ENCODE peak calls at places on chromosomes 4 and X, in four cellular contexts. One of them, this sample, is unnamed.

GRCh38 chr4:52873191-52873590 is 11.1 kb downstream of the RASL11B start:
- DNase-seq in right atrium auricular region: no peak
- DNase-seq in cardiac muscle cell: peak
- DNase-seq in neural progenitor cell: peak
- DNase-seq in this sample: no peak

GRCh38 chr4:8155048-8155447 is 3.6 kb downstream of the ABLIM2 start:
- DNase-seq in cardiac muscle cell: no peak
- DNase-seq in right atrium auricular region: no peak
- DNase-seq in neural progenitor cell: no peak
- DNase-seq in this sample: no peak

GRCh38 chr4:186725422-186726149 is 1.9 kb upstream of the FAT1 start:
- DNase-seq in right atrium auricular region: peak
- DNase-seq in neural progenitor cell: peak
- DNase-seq in cardiac muscle cell: peak
- DNase-seq in this sample: peak

GRCh38 chrX:107541244-107541643 is 87.1 kb upstream of the PRPS1 start:
- DNase-seq in right atrium auricular region: no peak
- DNase-seq in cardiac muscle cell: no peak
- DNase-seq in neural progenitor cell: no peak
- DNase-seq in this sample: no peak

GRCh38 chr4:10605746-10606482 is 78.7 kb downstream of the CLNK start:
- DNase-seq in right atrium auricular region: no peak
- DNase-seq in neural progenitor cell: no peak
- DNase-seq in cardiac muscle cell: no peak
- DNase-seq in this sample: no peak

GRCh38 chrX:74179071-74179470 is 124.9 kb upstream of the ZCCHC13 start:
- DNase-seq in right atrium auricular region: no peak
- DNase-seq in cardiac muscle cell: peak
- DNase-seq in neural progenitor cell: no peak
- DNase-seq in this sample: peak

GRCh38 chrX:49176421-49177326 is 5.0 kb downstream of the PLP2 start:
- DNase-seq in cardiac muscle cell: no peak
- DNase-seq in neural progenitor cell: no peak
- DNase-seq in right atrium auricular region: no peak
- DNase-seq in this sample: no peak

GRCh38 chr4:48693856-48694574 is 86.1 kb downstream of the FRYL start:
- DNase-seq in right atrium auricular region: no peak
- DNase-seq in cardiac muscle cell: peak
- DNase-seq in neural progenitor cell: peak
- DNase-seq in this sample: no peak

GRCh38 chrX:28659269-28659668 is 72.0 kb downstream of the IL1RAPL1 start:
- DNase-seq in cardiac muscle cell: no peak
- DNase-seq in right atrium auricular region: no peak
- DNase-seq in neural progenitor cell: no peak
- DNase-seq in this sample: peak

GRCh38 chr4:118920247-118920646 is 31.6 kb downstream of the SYNPO2 start:
- DNase-seq in neural progenitor cell: no peak
- DNase-seq in cardiac muscle cell: peak
- DNase-seq in right atrium auricular region: no peak
- DNase-seq in this sample: no peak

GRCh38 chrX:8404443-8404842 is 60.2 kb upstream of the VCX3B start:
- DNase-seq in right atrium auricular region: no peak
- DNase-seq in neural progenitor cell: peak
- DNase-seq in cardiac muscle cell: peak
- DNase-seq in this sample: no peak

GRCh38 chrX:45196701-45197100 is 4.0 kb downstream of the DIPK2B start:
- DNase-seq in neural progenitor cell: no peak
- DNase-seq in cardiac muscle cell: no peak
- DNase-seq in right atrium auricular region: no peak
- DNase-seq in this sample: no peak

GRCh38 chr4:85774000-85774399 is 299.1 kb downstream of the ARHGAP24 start:
- DNase-seq in right atrium auricular region: no peak
- DNase-seq in cardiac muscle cell: no peak
- DNase-seq in neural progenitor cell: no peak
- DNase-seq in this sample: no peak

GRCh38 chr4:45063701-45064100 is 337.3 kb upstream of the GNPDA2 start:
- DNase-seq in cardiac muscle cell: no peak
- DNase-seq in neural progenitor cell: no peak
- DNase-seq in right atrium auricular region: no peak
- DNase-seq in this sample: peak

GRCh38 chr4:25060586-25061340 is 30.0 kb upstream of the LGI2 start:
- DNase-seq in cardiac muscle cell: peak
- DNase-seq in neural progenitor cell: no peak
- DNase-seq in right atrium auricular region: no peak
- DNase-seq in this sample: no peak

GRCh38 chr4:10694151-10694825 is 9.7 kb upstream of the CLNK start:
- DNase-seq in neural progenitor cell: no peak
- DNase-seq in cardiac muscle cell: no peak
- DNase-seq in right atrium auricular region: no peak
- DNase-seq in this sample: no peak

GRCh38 chrX:151397741-151398070 is 700 bp downstream of the VMA21 start:
- DNase-seq in neural progenitor cell: no peak
- DNase-seq in right atrium auricular region: no peak
- DNase-seq in cardiac muscle cell: no peak
- DNase-seq in this sample: peak

GRCh38 chr4:181261279-181261678 is 981.9 kb upstream of the TENM3 start:
- DNase-seq in cardiac muscle cell: no peak
- DNase-seq in neural progenitor cell: peak
- DNase-seq in right atrium auricular region: no peak
- DNase-seq in this sample: peak

GRCh38 chrX:9566150-9566621 is 101.3 kb downstream of the TBL1X start:
- DNase-seq in cardiac muscle cell: peak
- DNase-seq in right atrium auricular region: peak
- DNase-seq in neural progenitor cell: no peak
- DNase-seq in this sample: peak

GRCh38 chr4:184649971-184650855 is 675 bp downstream of the PRIMPOL start:
- DNase-seq in neural progenitor cell: peak
- DNase-seq in right atrium auricular region: no peak
- DNase-seq in cardiac muscle cell: peak
- DNase-seq in this sample: peak

GRCh38 chrX:78517124-78517523 is 142.0 kb downstream of the RTL3 start:
- DNase-seq in right atrium auricular region: no peak
- DNase-seq in cardiac muscle cell: no peak
- DNase-seq in neural progenitor cell: no peak
- DNase-seq in this sample: no peak

GRCh38 chrX:107562482-107562881 is 65.8 kb upstream of the PRPS1 start:
- DNase-seq in neural progenitor cell: no peak
- DNase-seq in right atrium auricular region: no peak
- DNase-seq in cardiac muscle cell: peak
- DNase-seq in this sample: no peak

DNA sequence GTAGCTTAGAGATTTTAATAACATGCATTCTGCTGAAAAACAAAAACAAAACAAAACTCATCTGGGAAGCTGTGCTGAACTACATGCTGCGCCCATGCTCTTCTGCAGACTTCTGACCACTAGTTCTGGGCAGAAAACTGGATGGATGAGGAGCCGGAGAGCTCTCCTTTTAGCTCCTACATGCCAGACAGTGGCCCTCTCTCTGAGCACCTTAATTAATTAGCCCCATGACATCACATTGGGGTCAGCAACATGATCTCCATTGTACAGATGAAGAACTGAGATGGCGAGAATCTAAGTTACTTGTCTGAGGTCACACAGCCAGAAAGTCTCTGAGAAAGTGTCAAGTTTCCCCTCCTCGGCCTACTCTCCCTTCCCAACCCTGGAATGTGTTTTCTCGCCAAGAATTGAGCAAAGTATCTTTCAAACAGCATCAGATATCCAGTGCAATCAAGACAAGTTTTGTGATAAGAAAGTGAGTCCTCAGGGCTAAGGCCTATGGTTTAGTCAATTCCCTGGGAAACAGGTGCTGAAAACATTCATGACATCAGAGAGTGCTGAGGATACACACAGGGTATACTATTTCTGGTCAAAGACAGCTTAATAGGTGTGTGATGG is 21.6 kb downstream of the SCD5 start:
- DNase-seq in cardiac muscle cell: peak
- DNase-seq in neural progenitor cell: no peak
- DNase-seq in right atrium auricular region: no peak
- DNase-seq in this sample: no peak
- H3K27ac ChIP-seq in cardiac muscle cell: no peak
- H3K27ac ChIP-seq in neural progenitor cell: no peak
- H3K27ac ChIP-seq in right atrium auricular region: no peak
- H3K27ac ChIP-seq in this sample: no peak

DNA sequence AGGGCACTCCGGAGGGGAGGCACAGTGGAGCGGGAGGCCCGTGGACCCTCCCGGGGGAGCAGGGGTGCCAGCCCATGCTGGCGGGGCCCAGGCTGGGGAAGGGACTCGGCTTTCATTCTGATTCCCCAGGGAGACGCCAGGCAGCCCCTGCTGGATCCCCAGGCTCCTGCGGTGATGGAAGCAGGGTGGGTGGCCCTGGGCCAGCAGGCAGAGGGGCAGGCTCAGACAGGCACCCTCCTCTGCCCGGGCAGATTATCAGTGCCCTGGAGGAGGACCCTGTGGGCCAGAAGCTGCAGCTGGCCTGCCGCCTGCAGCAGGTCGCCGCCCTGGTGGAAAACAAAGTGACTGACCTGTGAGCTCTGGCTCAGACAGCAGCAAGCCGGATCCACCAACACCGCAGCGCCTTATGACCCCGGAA is 2.1 kb upstream of the SRPK3 start:
- DNase-seq in right atrium auricular region: no peak
- DNase-seq in cardiac muscle cell: no peak
- DNase-seq in neural progenitor cell: no peak
- DNase-seq in this sample: no peak
- TF ChIP-seq CTCF in right atrium auricular region: no peak
- TF ChIP-seq CTCF in cardiac muscle cell: no peak
- TF ChIP-seq CTCF in neural progenitor cell: peak
- TF ChIP-seq CTCF in this sample: peak

GRCh38 chrX:123477673-123478072 is 255.2 kb downstream of the THOC2 start:
- DNase-seq in cardiac muscle cell: no peak
- DNase-seq in right atrium auricular region: no peak
- DNase-seq in neural progenitor cell: no peak
- DNase-seq in this sample: no peak

GRCh38 chrX:123481908-123482873 is 250.7 kb downstream of the THOC2 start:
- DNase-seq in neural progenitor cell: peak
- DNase-seq in right atrium auricular region: no peak
- DNase-seq in cardiac muscle cell: peak
- DNase-seq in this sample: peak

GRCh38 chrX:123475068-123475724 is 257.7 kb downstream of the THOC2 start:
- DNase-seq in cardiac muscle cell: peak
- DNase-seq in neural progenitor cell: no peak
- DNase-seq in right atrium auricular region: no peak
- DNase-seq in this sample: no peak

DNA sequence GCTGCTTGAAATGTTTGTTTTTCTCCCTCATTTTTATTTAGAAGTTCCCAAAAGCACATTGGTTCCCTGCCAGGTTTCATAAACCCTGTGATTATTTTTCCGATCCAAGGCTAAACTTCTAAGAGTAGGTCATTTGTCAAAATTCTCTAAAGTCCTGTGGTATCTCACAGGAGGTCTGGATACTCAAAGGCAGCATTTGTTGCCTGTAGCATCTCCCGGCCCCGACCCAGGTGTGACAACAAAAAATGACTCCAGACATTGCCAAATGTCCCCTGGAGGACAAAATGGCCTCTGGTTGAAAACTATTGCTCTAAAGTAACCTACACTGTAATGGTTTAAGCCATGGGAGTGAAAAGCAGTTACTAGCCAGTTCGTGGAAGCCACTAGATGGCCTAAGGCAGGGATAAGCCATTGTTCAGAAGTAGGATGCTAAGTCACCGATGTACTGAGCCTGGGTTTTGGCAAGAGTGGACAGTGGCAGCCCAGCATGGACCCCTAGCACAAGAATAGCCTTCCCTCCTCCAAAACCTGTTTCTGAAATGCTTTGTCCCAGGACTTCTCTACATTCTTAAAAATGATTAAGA is 256.1 kb downstream of the THOC2 start:
- DNase-seq in neural progenitor cell: no peak
- DNase-seq in right atrium auricular region: no peak
- DNase-seq in cardiac muscle cell: no peak
- DNase-seq in this sample: no peak
- H3K27ac ChIP-seq in neural progenitor cell: no peak
- H3K27ac ChIP-seq in right atrium auricular region: no peak
- H3K27ac ChIP-seq in cardiac muscle cell: no peak
- H3K27ac ChIP-seq in this sample: no peak

GRCh38 chr4:110553197-110553596 is 69.7 kb downstream of the PITX2 start:
- DNase-seq in right atrium auricular region: no peak
- DNase-seq in cardiac muscle cell: no peak
- DNase-seq in neural progenitor cell: no peak
- DNase-seq in this sample: no peak
- TF ChIP-seq CTCF in right atrium auricular region: no peak
- TF ChIP-seq CTCF in cardiac muscle cell: no peak
- TF ChIP-seq CTCF in neural progenitor cell: no peak
- TF ChIP-seq CTCF in this sample: no peak

DNA sequence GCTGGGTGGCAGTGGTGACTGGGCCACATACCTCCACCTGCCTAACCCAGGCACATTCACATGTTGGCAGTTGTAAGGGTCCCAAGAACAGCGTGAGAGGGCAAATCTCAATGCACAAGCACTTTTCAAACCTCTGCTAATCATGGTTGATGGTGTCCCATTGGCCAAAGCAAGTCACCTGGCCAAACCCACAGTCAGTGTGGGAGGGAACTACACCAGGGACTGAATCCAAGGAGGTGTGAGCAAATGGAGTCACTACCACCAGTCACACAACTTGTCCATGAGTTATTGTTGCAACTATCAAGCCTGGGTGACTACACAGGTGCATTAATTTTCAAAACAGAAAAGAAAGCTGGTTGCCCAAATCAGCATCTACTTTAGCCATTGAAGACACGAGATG is 260.1 kb downstream of the BCOR start:
- DNase-seq in cardiac muscle cell: no peak
- DNase-seq in right atrium auricular region: no peak
- DNase-seq in neural progenitor cell: no peak
- DNase-seq in this sample: no peak
- H3K27ac ChIP-seq in cardiac muscle cell: no peak
- H3K27ac ChIP-seq in right atrium auricular region: no peak
- H3K27ac ChIP-seq in neural progenitor cell: no peak
- H3K27ac ChIP-seq in this sample: no peak

GRCh38 chrX:154712781-154713391 is 38.0 kb downstream of the GAB3 start:
- DNase-seq in cardiac muscle cell: peak
- DNase-seq in neural progenitor cell: no peak
- DNase-seq in right atrium auricular region: no peak
- DNase-seq in this sample: no peak

GRCh38 chrX:154711264-154711663 is 39.6 kb downstream of the GAB3 start:
- DNase-seq in cardiac muscle cell: no peak
- DNase-seq in right atrium auricular region: no peak
- DNase-seq in neural progenitor cell: no peak
- DNase-seq in this sample: no peak

GRCh38 chrX:154714925-154715324 is 36.0 kb downstream of the GAB3 start:
- DNase-seq in right atrium auricular region: no peak
- DNase-seq in neural progenitor cell: peak
- DNase-seq in cardiac muscle cell: peak
- DNase-seq in this sample: peak

GRCh38 chrX:154715825-154716224 is 35.1 kb downstream of the GAB3 start:
- DNase-seq in cardiac muscle cell: no peak
- DNase-seq in neural progenitor cell: no peak
- DNase-seq in right atrium auricular region: no peak
- DNase-seq in this sample: no peak

GRCh38 chrX:154710309-154710708 is 40.6 kb downstream of the GAB3 start:
- DNase-seq in cardiac muscle cell: no peak
- DNase-seq in neural progenitor cell: peak
- DNase-seq in right atrium auricular region: no peak
- DNase-seq in this sample: no peak
- TF ChIP-seq CTCF in cardiac muscle cell: no peak
- TF ChIP-seq CTCF in neural progenitor cell: no peak
- TF ChIP-seq CTCF in right atrium auricular region: no peak
- TF ChIP-seq CTCF in this sample: peak

This sample was measured in A673.